ENCODE peak calls at places on chromosomes 16 and 17, in four cellular contexts. Y is amniotic epithelial cell; O is ovary; C is stimulated activated CD4-positive, alpha-beta T cell treated with anti-CD3 and anti-CD28 coated beads, Interleukin-12 subunit alpha, Interleukin-12 subunit beta, amount 100 ng/mL, for 24 hours. J is an unnamed sample.

GRCh38 chr17:21213491-21214014 is 408 bp downstream of the TMEM11 start:
- DNase-seq in C (no peak), O (no peak), Y (peak), J (peak)

GRCh38 chr16:84502581-84502980 is 1.9 kb downstream of the MEAK7 start:
- DNase-seq in C (no peak), O (peak), Y (no peak), J (no peak)

GRCh38 chr17:4956493-4957061 is 5.7 kb downstream of the ENO3 start:
- DNase-seq in O (no peak), C (no peak), Y (no peak), J (no peak)

GRCh38 chr17:17873450-17873991 is 36.7 kb upstream of the SREBF1 start:
- DNase-seq in C (no peak), Y (no peak), O (no peak), J (no peak)

GRCh38 chr17:55314784-55315491 is 50.2 kb downstream of the HLF start:
- DNase-seq in O (no peak), C (no peak), Y (no peak), J (no peak)

GRCh38 chr17:73546770-73547345 is 97.4 kb downstream of the SDK2 start:
- DNase-seq in Y (no peak), C (no peak), O (no peak), J (peak)

GRCh38 chr16:89072216-89073130 is 21.2 kb upstream of the ACSF3 start:
- DNase-seq in O (no peak), C (no peak), Y (peak), J (peak)

GRCh38 chr17:77772899-77773358 is 185.6 kb upstream of the TNRC6C start:
- DNase-seq in C (no peak), Y (no peak), O (no peak), J (no peak)

GRCh38 chr16:27025581-27025980 is 41.1 kb upstream of the C16orf82 start:
- DNase-seq in O (no peak), Y (no peak), C (no peak), J (no peak)